ENCODE peak calls at places on chromosomes 12 and 14, in eight cellular contexts. H, Q, L, C, Y, M, K and E are unnamed samples.

GRCh38 chr14:72892879-72893635 is 844 bp downstream of the DPF3 start:
- DNase-seq in H (no peak), Q (peak; percentile 34), L (peak; percentile 55), C (peak; percentile 19), Y (peak; percentile 46), M (no peak), K (no peak), E (no peak)

GRCh38 chr14:61934385-61934784 is 172.2 kb downstream of the SNAPC1 start:
- DNase-seq in H (no peak), Q (no peak), L (no peak), C (no peak), Y (no peak), M (no peak), K (no peak), E (no peak)

GRCh38 chr12:49892084-49892731 is 11.5 kb downstream of the FAIM2 start:
- DNase-seq in H (no peak), Q (no peak), L (no peak), C (no peak), Y (no peak), M (no peak), K (no peak), E (no peak)

GRCh38 chr12:4214912-4215861 is 58.4 kb upstream of the CCND2 start:
- DNase-seq in H (no peak), Q (no peak), L (no peak), C (peak; percentile 8), Y (peak; percentile 79), M (no peak), K (no peak), E (no peak)

GRCh38 chr12:46124848-46125619 is 134.7 kb upstream of the SCAF11 start:
- DNase-seq in H (no peak), Q (peak; percentile 64), L (peak; percentile 25), C (peak; percentile 16), Y (peak; percentile 87), M (no peak), K (peak; percentile 9), E (peak; percentile 48)

GRCh38 chr14:96263347-96264199 is 7.6 kb downstream of the BDKRB1 start:
- DNase-seq in H (no peak), Q (no peak), L (no peak), C (no peak), Y (no peak), M (no peak), K (no peak), E (no peak)

GRCh38 chr14:21258194-21258888 is 10.9 kb downstream of the HNRNPC start:
- DNase-seq in H (no peak), Q (no peak), L (no peak), C (no peak), Y (no peak), M (no peak), K (no peak), E (no peak)

GRCh38 chr12:132342322-132342721 is 12.9 kb upstream of the GALNT9 start:
- DNase-seq in H (no peak), Q (peak; percentile 22), L (peak; percentile 47), C (no peak), Y (no peak), M (peak; percentile 81), K (no peak), E (peak; percentile 17)

GRCh38 chr12:89948266-89949175 is 239.9 kb upstream of the ATP2B1 start:
- DNase-seq in H (no peak), Q (no peak), L (no peak), C (no peak), Y (no peak), M (no peak), K (no peak), E (no peak)

GRCh38 chr12:104505095-104505819 is 48.5 kb downstream of the CHST11 start:
- DNase-seq in H (no peak), Q (no peak), L (no peak), C (no peak), Y (no peak), M (no peak), K (no peak), E (no peak)

GRCh38 chr12:34163443-34163842 is 141.1 kb downstream of the ALG10 start:
- DNase-seq in H (no peak), Q (peak; percentile 12), L (no peak), C (no peak), Y (no peak), M (no peak), K (no peak), E (no peak)

GRCh38 chr14:86022031-86022629 is 492.2 kb downstream of the FLRT2 start:
- DNase-seq in H (no peak), Q (no peak), L (no peak), C (no peak), Y (no peak), M (no peak), K (no peak), E (no peak)